ENCODE peak calls at places on chromosome 7, in four cellular contexts. H is HepG2, K is K562, G is GM12878. I is an unnamed sample.

GRCh38 chr7:16130127-16131110 is 290.9 kb downstream of the CRPPA start:
- DNase-seq in K (no peak), G (no peak), H (no peak), I (no peak)

GRCh38 chr7:140841316-140841715 is 83.4 kb downstream of the BRAF start:
- DNase-seq in H (no peak), G (no peak), K (no peak), I (no peak)

GRCh38 chr7:152527610-152528032 is 91.8 kb upstream of the KMT2C start:
- DNase-seq in G (no peak), H (no peak), K (no peak), I (no peak)

GRCh38 chr7:51005074-51005473 is 222.4 kb upstream of the GRB10 start:
- DNase-seq in H (no peak), K (no peak), G (no peak), I (no peak)

GRCh38 chr7:33882950-33883349 is 22.4 kb upstream of the BMPER start:
- DNase-seq in K (no peak), G (no peak), H (no peak), I (no peak)

GRCh38 chr7:76202666-76203030 is 952 bp downstream of the SRRM3 start:
- DNase-seq in H (no peak), G (no peak), K (no peak), I (no peak)

GRCh38 chr7:76048668-76048988 is 722 bp downstream of the MDH2 start:
- DNase-seq in K (no peak), G (no peak), H (no peak), I (peak; percentile 34)

GRCh38 chr7:2553831-2554581 is 1.3 kb downstream of the BRAT1 start:
- DNase-seq in K (peak; percentile 10), G (no peak), H (no peak), I (no peak)

GRCh38 chr7:50852901-50853300 is 70.2 kb upstream of the GRB10 start:
- DNase-seq in H (no peak), K (no peak), G (no peak), I (no peak)

GRCh38 chr7:107600816-107601215 is 20.8 kb downstream of the BCAP29 start:
- DNase-seq in H (no peak), G (no peak), K (no peak), I (no peak)

GRCh38 chr7:95874541-95875265 is 102.3 kb downstream of the DYNC1I1 start:
- DNase-seq in H (no peak), G (no peak), K (no peak), I (no peak)

GRCh38 chr7:156065400-156065799 is 253.1 kb upstream of the SHH start:
- DNase-seq in K (no peak), G (no peak), H (no peak), I (no peak)

GRCh38 chr7:22375359-22376048 is 18.6 kb upstream of the RAPGEF5 start:
- DNase-seq in G (no peak), K (no peak), H (no peak), I (no peak)

GRCh38 chr7:36871863-36872262 is 147.6 kb upstream of the AOAH start:
- DNase-seq in H (no peak), G (no peak), K (peak; percentile 44), I (no peak)

GRCh38 chr7:140262242-140262903 is 85.6 kb upstream of the KDM7A start:
- DNase-seq in K (no peak), H (no peak), G (no peak), I (no peak)

GRCh38 chr7:48048113-48048512 is 12.8 kb downstream of the C7orf57 start:
- DNase-seq in H (no peak), G (no peak), K (no peak), I (no peak)

GRCh38 chr7:129351320-129351719 is 82.9 kb upstream of the STRIP2 start:
- DNase-seq in H (no peak), G (no peak), K (no peak), I (no peak)

GRCh38 chr7:156180451-156181229 is 368.4 kb upstream of the SHH start:
- DNase-seq in G (no peak), H (no peak), K (no peak), I (no peak)

GRCh38 chr7:7971308-7972040 is 2.9 kb downstream of the GLCCI1 start:
- DNase-seq in G (no peak), K (no peak), H (no peak), I (no peak)

GRCh38 chr7:149317986-149318672 is 56.1 kb downstream of the ZNF783 start:
- DNase-seq in G (no peak), K (peak; percentile 68), H (no peak), I (peak; percentile 78)

GRCh38 chr7:155798673-155799439 is 13.4 kb downstream of the SHH start:
- DNase-seq in K (no peak), G (no peak), H (no peak), I (no peak)

GRCh38 chr7:12990440-12990839 is 303.0 kb downstream of the ARL4A start:
- DNase-seq in K (no peak), H (no peak), G (no peak), I (no peak)

GRCh38 chr7:151597541-151597940 is 77.8 kb upstream of the RHEB start:
- DNase-seq in G (no peak), K (no peak), H (no peak), I (no peak)

GRCh38 chr7:75739796-75740672 is 1.3 kb upstream of the HIP1 start:
- DNase-seq in H (no peak), G (peak; percentile 40), K (no peak), I (no peak)

GRCh38 chr7:36937754-36938551 is 213.7 kb upstream of the AOAH start:
- DNase-seq in G (no peak), H (no peak), K (peak; percentile 9), I (no peak)

GRCh38 chr7:47991741-47992311 is 12.4 kb upstream of the HUS1 start:
- DNase-seq in K (peak; percentile 37), H (peak; percentile 63), G (peak; percentile 39), I (peak; percentile 87)

GRCh38 chr7:119959811-119960210 is 313.2 kb upstream of the KCND2 start:
- DNase-seq in G (no peak), H (no peak), K (no peak), I (no peak)

GRCh38 chr7:114720725-114721124 is 201.2 kb upstream of the MDFIC start:
- DNase-seq in K (no peak), H (no peak), G (no peak), I (no peak)

DNA sequence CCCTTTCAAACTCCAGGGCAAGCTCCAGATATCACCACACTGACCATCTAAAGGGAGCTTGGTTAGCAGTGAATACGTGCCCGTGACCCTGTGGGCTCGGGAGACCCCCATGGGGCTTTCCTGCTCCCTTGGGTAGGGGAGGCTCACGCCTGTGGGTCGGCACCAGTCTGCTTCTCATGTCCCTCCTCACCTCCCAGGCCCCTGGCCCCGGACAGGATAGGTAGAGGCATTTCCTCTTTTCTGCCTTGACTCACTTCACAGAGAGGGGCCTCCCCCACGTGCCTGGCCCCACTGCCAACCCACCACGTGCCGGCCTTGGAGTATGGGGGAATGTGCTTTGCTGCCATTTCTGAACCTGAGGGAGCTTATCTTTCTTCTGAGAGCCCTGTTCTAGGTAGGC is 131.3 kb upstream of the FAM20C start:
- DNase-seq in G (no peak), K (no peak), H (no peak), I (no peak)
- TF ChIP-seq ESRRA in G (no peak), K (no peak), H (no peak), I (no peak)

GRCh38 chr7:54841772-54842707 is 83.0 kb upstream of the SEC61G start:
- DNase-seq in H (peak; percentile 36), G (no peak), K (no peak), I (peak; percentile 46)
- TF ChIP-seq CREM in H (no peak), G (no peak), K (no peak), I (no peak)

DNA sequence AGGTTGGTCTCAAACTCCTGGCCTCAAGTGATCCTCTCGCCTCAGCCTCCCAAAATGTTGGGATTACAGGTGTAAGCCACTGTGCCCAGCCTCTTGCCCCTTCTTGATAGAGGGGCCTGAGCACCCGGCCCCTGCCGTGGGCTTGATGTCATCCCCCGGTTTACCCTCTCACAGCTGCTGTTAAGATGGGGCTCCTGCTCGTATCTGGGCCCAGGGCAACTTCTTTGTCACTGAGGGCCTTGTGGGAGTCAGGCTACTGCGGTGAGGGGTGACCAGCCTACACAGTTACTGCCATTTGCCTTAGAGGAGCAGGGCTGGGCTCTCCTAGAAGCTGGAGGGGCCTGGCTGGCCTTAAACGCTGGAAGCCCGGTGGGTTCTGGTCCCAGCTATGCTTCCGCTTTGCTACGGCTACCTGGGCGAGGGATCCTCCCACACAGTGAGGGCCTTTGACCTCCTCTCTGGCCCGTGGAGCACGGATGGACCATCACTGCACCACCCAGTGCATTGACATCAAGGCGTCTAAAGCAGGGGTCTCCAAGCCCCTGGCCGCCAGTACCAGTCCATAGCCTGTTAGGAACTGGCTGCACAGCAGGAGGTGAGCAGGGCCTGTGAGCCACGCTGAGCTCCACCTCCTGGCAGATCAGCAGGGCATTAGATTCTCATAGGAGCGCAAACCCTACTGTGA is 1.1 kb upstream of the TMEM130 start:
- DNase-seq in G (no peak), H (no peak), K (no peak), I (peak; percentile 30)
- TF ChIP-seq ESRRA in G (no peak), H (no peak), K (no peak), I (no peak)

DNA sequence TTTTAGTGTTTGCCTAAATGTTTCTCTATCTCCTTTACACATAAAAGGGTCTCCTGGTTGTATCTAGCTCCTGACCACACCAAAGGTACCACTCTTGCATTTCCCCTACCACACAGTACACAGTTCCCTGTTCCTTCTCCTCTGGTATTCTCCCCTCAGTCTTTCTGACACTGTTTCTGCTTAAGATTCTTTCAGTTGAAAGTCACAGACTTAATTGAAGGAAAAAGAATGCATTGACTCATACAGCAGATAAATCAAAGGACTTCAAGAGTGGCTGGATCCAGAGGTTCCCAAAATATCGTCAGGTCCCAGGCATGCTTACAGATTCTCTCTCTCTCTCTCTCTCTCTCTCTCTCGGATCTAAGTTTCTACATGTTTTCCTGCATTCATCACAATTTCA is 185.6 kb upstream of the LRGUK start:
- DNase-seq in H (no peak), K (no peak), G (no peak), I (no peak)
- TF ChIP-seq CREM in H (no peak), K (no peak), G (no peak), I (no peak)

DNA sequence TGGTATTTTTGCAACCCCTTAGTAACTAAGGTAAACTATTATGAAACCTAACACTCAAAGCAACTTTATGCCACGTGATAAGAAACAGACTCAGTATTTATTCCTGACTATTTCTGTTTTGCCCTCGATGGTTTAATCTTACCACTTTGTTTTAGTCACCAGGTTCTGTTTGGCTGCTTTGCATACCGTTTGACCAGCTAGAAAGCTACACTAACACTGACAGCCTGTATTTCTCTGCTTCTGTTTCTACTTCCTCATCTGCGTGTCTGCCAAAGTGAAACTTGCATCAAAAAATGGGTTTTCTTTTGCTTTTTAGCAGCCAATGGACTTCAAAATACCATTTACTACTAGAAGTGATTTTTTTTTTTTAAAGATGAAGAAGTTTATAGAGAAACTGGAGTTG is 802.5 kb downstream of the GRM8 start:
- DNase-seq in G (peak; percentile 75), K (no peak), H (no peak), I (no peak)
- TF ChIP-seq ESRRA in G (no peak), K (no peak), H (no peak), I (no peak)

GRCh38 chr7:24573554-24574338 is 494 bp downstream of the PALS2 start:
- DNase-seq in K (peak; percentile 79), H (peak; percentile 14), G (no peak), I (peak; percentile 77)
- TF ChIP-seq CREM in K (no peak), H (no peak), G (no peak), I (no peak)

GRCh38 chr7:41093141-41093540 is 609.7 kb downstream of the INHBA start:
- DNase-seq in H (no peak), K (no peak), G (no peak), I (no peak)

GRCh38 chr7:41096921-41097320 is 606.0 kb downstream of the INHBA start:
- DNase-seq in G (no peak), K (no peak), H (no peak), I (no peak)

GRCh38 chr7:41098402-41098801 is 604.5 kb downstream of the INHBA start:
- DNase-seq in K (no peak), H (no peak), G (no peak), I (no peak)

GRCh38 chr7:41098846-41099245 is 604.0 kb downstream of the INHBA start:
- DNase-seq in H (no peak), K (no peak), G (no peak), I (no peak)

GRCh38 chr7:41097501-41097900 is 605.4 kb downstream of the INHBA start:
- DNase-seq in H (no peak), G (no peak), K (no peak), I (no peak)
- TF ChIP-seq ESRRA in H (no peak), G (no peak), K (no peak), I (no peak)

I was measured in WTC11.